ENCODE peak calls at places on chromosomes 6 and 20, in nine cellular contexts. One of them, this sample, is unnamed.

GRCh38 chr6:121436966-121437756 is 1.7 kb downstream of the GJA1 start:
- DNase-seq in mammary epithelial cell: peak; percentile 39
- DNase-seq in foreskin fibroblast: peak; percentile 77
- DNase-seq in epithelial cell of proximal tubule: no peak
- DNase-seq in heart right ventricle: peak; percentile 50
- DNase-seq in CD8-positive, alpha-beta T cell: no peak
- DNase-seq in IMR-90: peak; percentile 40
- DNase-seq in astrocyte of the spinal cord: peak; percentile 68
- DNase-seq in HepG2: no peak
- DNase-seq in this sample: peak; percentile 62

GRCh38 chr20:50434653-50435396 is 75.4 kb upstream of the PTPN1 start:
- DNase-seq in mammary epithelial cell: peak; percentile 93
- DNase-seq in foreskin fibroblast: peak; percentile 82
- DNase-seq in epithelial cell of proximal tubule: no peak
- DNase-seq in heart right ventricle: no peak
- DNase-seq in CD8-positive, alpha-beta T cell: no peak
- DNase-seq in IMR-90: peak; percentile 86
- DNase-seq in astrocyte of the spinal cord: peak; percentile 57
- DNase-seq in HepG2: peak; percentile 68
- DNase-seq in this sample: peak; percentile 91

GRCh38 chr6:3139090-3139903 is 18.0 kb downstream of the TUBB2A start:
- DNase-seq in mammary epithelial cell: no peak
- DNase-seq in foreskin fibroblast: peak; percentile 91
- DNase-seq in epithelial cell of proximal tubule: no peak
- DNase-seq in heart right ventricle: peak; percentile 43
- DNase-seq in CD8-positive, alpha-beta T cell: no peak
- DNase-seq in IMR-90: peak; percentile 91
- DNase-seq in astrocyte of the spinal cord: peak; percentile 73
- DNase-seq in HepG2: peak; percentile 98
- DNase-seq in this sample: peak; percentile 92

GRCh38 chr6:143733500-143733899 is 55.7 kb downstream of the PHACTR2 start:
- DNase-seq in mammary epithelial cell: no peak
- DNase-seq in foreskin fibroblast: no peak
- DNase-seq in epithelial cell of proximal tubule: no peak
- DNase-seq in heart right ventricle: no peak
- DNase-seq in CD8-positive, alpha-beta T cell: no peak
- DNase-seq in IMR-90: no peak
- DNase-seq in astrocyte of the spinal cord: no peak
- DNase-seq in HepG2: no peak
- DNase-seq in this sample: no peak

GRCh38 chr6:45430590-45431202 is 53.0 kb upstream of the SUPT3H start:
- DNase-seq in mammary epithelial cell: no peak
- DNase-seq in foreskin fibroblast: no peak
- DNase-seq in epithelial cell of proximal tubule: no peak
- DNase-seq in heart right ventricle: no peak
- DNase-seq in CD8-positive, alpha-beta T cell: no peak
- DNase-seq in IMR-90: no peak
- DNase-seq in astrocyte of the spinal cord: no peak
- DNase-seq in HepG2: no peak
- DNase-seq in this sample: no peak

GRCh38 chr20:61385316-61385715 is 133.3 kb downstream of the CDH4 start:
- DNase-seq in mammary epithelial cell: no peak
- DNase-seq in foreskin fibroblast: no peak
- DNase-seq in epithelial cell of proximal tubule: no peak
- DNase-seq in heart right ventricle: no peak
- DNase-seq in CD8-positive, alpha-beta T cell: no peak
- DNase-seq in IMR-90: no peak
- DNase-seq in astrocyte of the spinal cord: no peak
- DNase-seq in HepG2: no peak
- DNase-seq in this sample: no peak

GRCh38 chr6:14274552-14275492 is 157.2 kb downstream of the CD83 start:
- DNase-seq in mammary epithelial cell: peak; percentile 96
- DNase-seq in foreskin fibroblast: no peak
- DNase-seq in epithelial cell of proximal tubule: no peak
- DNase-seq in heart right ventricle: no peak
- DNase-seq in CD8-positive, alpha-beta T cell: no peak
- DNase-seq in IMR-90: no peak
- DNase-seq in astrocyte of the spinal cord: no peak
- DNase-seq in HepG2: no peak
- DNase-seq in this sample: no peak

GRCh38 chr6:16747232-16748027 is 13.8 kb downstream of the ATXN1 start:
- DNase-seq in mammary epithelial cell: peak; percentile 80
- DNase-seq in foreskin fibroblast: peak; percentile 83
- DNase-seq in epithelial cell of proximal tubule: peak; percentile 85
- DNase-seq in heart right ventricle: no peak
- DNase-seq in CD8-positive, alpha-beta T cell: no peak
- DNase-seq in IMR-90: peak; percentile 85
- DNase-seq in astrocyte of the spinal cord: peak; percentile 61
- DNase-seq in HepG2: peak; percentile 78
- DNase-seq in this sample: peak; percentile 74

GRCh38 chr6:168823397-168824020 is 382.5 kb downstream of the SMOC2 start:
- DNase-seq in mammary epithelial cell: no peak
- DNase-seq in foreskin fibroblast: no peak
- DNase-seq in epithelial cell of proximal tubule: no peak
- DNase-seq in heart right ventricle: no peak
- DNase-seq in CD8-positive, alpha-beta T cell: no peak
- DNase-seq in IMR-90: no peak
- DNase-seq in astrocyte of the spinal cord: no peak
- DNase-seq in HepG2: no peak
- DNase-seq in this sample: no peak

GRCh38 chr20:17460119-17460518 is 71.1 kb downstream of the BFSP1 start:
- DNase-seq in mammary epithelial cell: no peak
- DNase-seq in foreskin fibroblast: no peak
- DNase-seq in epithelial cell of proximal tubule: no peak
- DNase-seq in heart right ventricle: no peak
- DNase-seq in CD8-positive, alpha-beta T cell: no peak
- DNase-seq in IMR-90: no peak
- DNase-seq in astrocyte of the spinal cord: no peak
- DNase-seq in HepG2: no peak
- DNase-seq in this sample: no peak

GRCh38 chr20:63162206-63162770 is 53.6 kb downstream of the YTHDF1 start:
- DNase-seq in mammary epithelial cell: no peak
- DNase-seq in foreskin fibroblast: no peak
- DNase-seq in epithelial cell of proximal tubule: no peak
- DNase-seq in heart right ventricle: peak; percentile 4
- DNase-seq in CD8-positive, alpha-beta T cell: no peak
- DNase-seq in IMR-90: no peak
- DNase-seq in astrocyte of the spinal cord: no peak
- DNase-seq in HepG2: no peak
- DNase-seq in this sample: no peak

GRCh38 chr6:43625393-43625992 is 3.6 kb downstream of the GTPBP2 start:
- DNase-seq in mammary epithelial cell: no peak
- DNase-seq in foreskin fibroblast: no peak
- DNase-seq in epithelial cell of proximal tubule: no peak
- DNase-seq in heart right ventricle: no peak
- DNase-seq in CD8-positive, alpha-beta T cell: no peak
- DNase-seq in IMR-90: no peak
- DNase-seq in astrocyte of the spinal cord: no peak
- DNase-seq in HepG2: no peak
- DNase-seq in this sample: no peak

GRCh38 chr20:41694796-41695195 is 76.6 kb upstream of the CHD6 start:
- DNase-seq in mammary epithelial cell: no peak
- DNase-seq in foreskin fibroblast: no peak
- DNase-seq in epithelial cell of proximal tubule: no peak
- DNase-seq in heart right ventricle: no peak
- DNase-seq in CD8-positive, alpha-beta T cell: no peak
- DNase-seq in IMR-90: no peak
- DNase-seq in astrocyte of the spinal cord: no peak
- DNase-seq in HepG2: no peak
- DNase-seq in this sample: no peak

GRCh38 chr20:41692479-41693135 is 74.4 kb upstream of the CHD6 start:
- DNase-seq in mammary epithelial cell: peak; percentile 43
- DNase-seq in foreskin fibroblast: peak; percentile 83
- DNase-seq in epithelial cell of proximal tubule: no peak
- DNase-seq in heart right ventricle: peak; percentile 86
- DNase-seq in CD8-positive, alpha-beta T cell: peak; percentile 73
- DNase-seq in IMR-90: peak; percentile 52
- DNase-seq in astrocyte of the spinal cord: peak; percentile 73
- DNase-seq in HepG2: peak; percentile 62
- DNase-seq in this sample: peak; percentile 75

GRCh38 chr20:41693136-41693979 is 75.2 kb upstream of the CHD6 start:
- DNase-seq in mammary epithelial cell: peak; percentile 73
- DNase-seq in foreskin fibroblast: peak; percentile 94
- DNase-seq in epithelial cell of proximal tubule: peak; percentile 59
- DNase-seq in heart right ventricle: peak; percentile 74
- DNase-seq in CD8-positive, alpha-beta T cell: peak; percentile 79
- DNase-seq in IMR-90: peak; percentile 89
- DNase-seq in astrocyte of the spinal cord: peak; percentile 90
- DNase-seq in HepG2: peak; percentile 95
- DNase-seq in this sample: peak; percentile 94

GRCh38 chr20:41686961-41687360 is 68.8 kb upstream of the CHD6 start:
- DNase-seq in mammary epithelial cell: no peak
- DNase-seq in foreskin fibroblast: no peak
- DNase-seq in epithelial cell of proximal tubule: no peak
- DNase-seq in heart right ventricle: no peak
- DNase-seq in CD8-positive, alpha-beta T cell: no peak
- DNase-seq in IMR-90: no peak
- DNase-seq in astrocyte of the spinal cord: no peak
- DNase-seq in HepG2: no peak
- DNase-seq in this sample: no peak

DNA sequence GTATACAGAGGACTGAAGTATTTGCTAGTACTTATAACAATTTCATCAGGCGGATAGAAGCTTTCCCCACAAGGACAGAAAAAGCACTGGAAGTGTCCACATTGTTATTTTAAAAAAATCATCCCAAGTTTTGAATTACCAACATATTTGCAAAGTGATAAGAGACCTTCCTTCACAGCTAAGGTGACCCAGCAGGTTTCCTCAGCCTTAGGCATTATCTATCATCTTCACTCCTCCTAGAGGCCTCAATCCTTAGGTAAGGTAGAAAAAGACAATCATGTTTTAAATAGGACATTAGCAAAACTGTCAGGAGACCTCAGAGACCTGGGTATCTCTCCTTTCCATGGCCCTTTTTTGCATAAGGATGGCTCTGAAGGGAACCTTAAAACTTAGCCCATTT is 72.5 kb upstream of the CHD6 start:
- DNase-seq in mammary epithelial cell: no peak
- DNase-seq in foreskin fibroblast: no peak
- DNase-seq in epithelial cell of proximal tubule: no peak
- DNase-seq in heart right ventricle: no peak
- DNase-seq in CD8-positive, alpha-beta T cell: no peak
- DNase-seq in IMR-90: no peak
- DNase-seq in astrocyte of the spinal cord: no peak
- DNase-seq in HepG2: no peak
- DNase-seq in this sample: no peak
- TF ChIP-seq CTCF in mammary epithelial cell: no peak
- TF ChIP-seq CTCF in foreskin fibroblast: no peak
- TF ChIP-seq CTCF in epithelial cell of proximal tubule: no peak
- TF ChIP-seq CTCF in heart right ventricle: no peak
- TF ChIP-seq CTCF in CD8-positive, alpha-beta T cell: no peak
- TF ChIP-seq CTCF in IMR-90: no peak
- TF ChIP-seq CTCF in astrocyte of the spinal cord: no peak
- TF ChIP-seq CTCF in HepG2: no peak
- TF ChIP-seq CTCF in this sample: no peak

DNA sequence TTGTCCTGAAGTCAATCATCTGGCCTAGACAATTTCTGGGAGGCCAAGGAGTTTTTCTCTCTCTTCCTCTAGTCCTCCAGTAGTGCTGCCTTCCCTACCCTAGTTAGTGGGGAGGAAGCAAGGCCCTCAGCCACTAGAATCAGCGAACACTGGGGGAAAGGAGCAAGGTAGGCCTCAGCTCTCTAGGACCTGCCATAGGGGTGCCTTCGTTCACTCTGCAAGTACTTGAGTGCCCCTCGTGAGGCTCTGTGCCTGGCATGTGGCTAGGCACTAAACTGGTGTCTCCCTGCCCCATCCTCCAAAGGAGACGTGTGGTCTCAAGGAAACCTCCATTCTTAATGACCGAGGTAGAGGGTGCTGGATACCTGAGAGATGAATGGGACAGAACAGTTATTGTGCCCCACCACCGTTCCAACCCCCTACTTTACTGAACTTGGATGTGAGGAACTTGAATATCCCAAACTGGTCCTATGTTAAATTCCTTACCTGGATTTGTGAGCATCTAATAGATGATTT is 1.1 kb downstream of the DEF6 start:
- DNase-seq in mammary epithelial cell: no peak
- DNase-seq in foreskin fibroblast: no peak
- DNase-seq in epithelial cell of proximal tubule: no peak
- DNase-seq in heart right ventricle: no peak
- DNase-seq in CD8-positive, alpha-beta T cell: peak; percentile 34
- DNase-seq in IMR-90: no peak
- DNase-seq in astrocyte of the spinal cord: no peak
- DNase-seq in HepG2: no peak
- DNase-seq in this sample: no peak
- H3K4me3 ChIP-seq in mammary epithelial cell: peak overlapping the region; percentile 76
- H3K4me3 ChIP-seq in foreskin fibroblast: no peak overlapping the region
- H3K4me3 ChIP-seq in epithelial cell of proximal tubule: no peak overlapping the region
- H3K4me3 ChIP-seq in heart right ventricle: no peak overlapping the region
- H3K4me3 ChIP-seq in CD8-positive, alpha-beta T cell: peak overlapping the region; percentile 99
- H3K4me3 ChIP-seq in IMR-90: no peak overlapping the region
- H3K4me3 ChIP-seq in astrocyte of the spinal cord: no peak overlapping the region
- H3K4me3 ChIP-seq in HepG2: peak overlapping the region; percentile 81
- H3K4me3 ChIP-seq in this sample: no peak overlapping the region

GRCh38 chr6:154430494-154430919 is 73.9 kb upstream of the IPCEF1 start:
- DNase-seq in mammary epithelial cell: no peak
- DNase-seq in foreskin fibroblast: no peak
- DNase-seq in epithelial cell of proximal tubule: peak; percentile 51
- DNase-seq in heart right ventricle: no peak
- DNase-seq in CD8-positive, alpha-beta T cell: no peak
- DNase-seq in IMR-90: no peak
- DNase-seq in astrocyte of the spinal cord: no peak
- DNase-seq in HepG2: peak; percentile 90
- DNase-seq in this sample: no peak

GRCh38 chr6:154427425-154427824 is 70.8 kb upstream of the IPCEF1 start:
- DNase-seq in mammary epithelial cell: no peak
- DNase-seq in foreskin fibroblast: no peak
- DNase-seq in epithelial cell of proximal tubule: no peak
- DNase-seq in heart right ventricle: no peak
- DNase-seq in CD8-positive, alpha-beta T cell: no peak
- DNase-seq in IMR-90: no peak
- DNase-seq in astrocyte of the spinal cord: no peak
- DNase-seq in HepG2: no peak
- DNase-seq in this sample: no peak

GRCh38 chr6:154426997-154427396 is 70.4 kb upstream of the IPCEF1 start:
- DNase-seq in mammary epithelial cell: no peak
- DNase-seq in foreskin fibroblast: no peak
- DNase-seq in epithelial cell of proximal tubule: no peak
- DNase-seq in heart right ventricle: no peak
- DNase-seq in CD8-positive, alpha-beta T cell: no peak
- DNase-seq in IMR-90: no peak
- DNase-seq in astrocyte of the spinal cord: no peak
- DNase-seq in HepG2: no peak
- DNase-seq in this sample: no peak

GRCh38 chr6:154429711-154430110 is 73.1 kb upstream of the IPCEF1 start:
- DNase-seq in mammary epithelial cell: no peak
- DNase-seq in foreskin fibroblast: no peak
- DNase-seq in epithelial cell of proximal tubule: no peak
- DNase-seq in heart right ventricle: no peak
- DNase-seq in CD8-positive, alpha-beta T cell: no peak
- DNase-seq in IMR-90: no peak
- DNase-seq in astrocyte of the spinal cord: no peak
- DNase-seq in HepG2: no peak
- DNase-seq in this sample: no peak

GRCh38 chr6:154428892-154429291 is 72.3 kb upstream of the IPCEF1 start:
- DNase-seq in mammary epithelial cell: no peak
- DNase-seq in foreskin fibroblast: peak; percentile 70
- DNase-seq in epithelial cell of proximal tubule: no peak
- DNase-seq in heart right ventricle: no peak
- DNase-seq in CD8-positive, alpha-beta T cell: no peak
- DNase-seq in IMR-90: peak; percentile 68
- DNase-seq in astrocyte of the spinal cord: no peak
- DNase-seq in HepG2: no peak
- DNase-seq in this sample: no peak
- TF ChIP-seq CTCF in mammary epithelial cell: no peak
- TF ChIP-seq CTCF in foreskin fibroblast: no peak
- TF ChIP-seq CTCF in epithelial cell of proximal tubule: no peak
- TF ChIP-seq CTCF in heart right ventricle: no peak
- TF ChIP-seq CTCF in CD8-positive, alpha-beta T cell: no peak
- TF ChIP-seq CTCF in IMR-90: no peak
- TF ChIP-seq CTCF in astrocyte of the spinal cord: no peak
- TF ChIP-seq CTCF in HepG2: no peak
- TF ChIP-seq CTCF in this sample: no peak

GRCh38 chr6:30769088-30769852 is 24.9 kb upstream of the IER3 start:
- DNase-seq in mammary epithelial cell: peak; percentile 95
- DNase-seq in foreskin fibroblast: peak; percentile 98
- DNase-seq in epithelial cell of proximal tubule: peak; percentile 86
- DNase-seq in heart right ventricle: no peak
- DNase-seq in CD8-positive, alpha-beta T cell: peak; percentile 60
- DNase-seq in IMR-90: peak; percentile 98
- DNase-seq in astrocyte of the spinal cord: peak; percentile 95
- DNase-seq in HepG2: peak; percentile 96
- DNase-seq in this sample: peak; percentile 91
- H3K4me3 ChIP-seq in mammary epithelial cell: no peak overlapping the region
- H3K4me3 ChIP-seq in foreskin fibroblast: peak overlapping the region; percentile 20
- H3K4me3 ChIP-seq in epithelial cell of proximal tubule: peak overlapping the region; percentile 46
- H3K4me3 ChIP-seq in heart right ventricle: no peak overlapping the region
- H3K4me3 ChIP-seq in CD8-positive, alpha-beta T cell: peak overlapping the region; percentile 28
- H3K4me3 ChIP-seq in IMR-90: peak overlapping the region; percentile 6
- H3K4me3 ChIP-seq in astrocyte of the spinal cord: no peak overlapping the region
- H3K4me3 ChIP-seq in HepG2: peak overlapping the region; percentile 69
- H3K4me3 ChIP-seq in this sample: no peak overlapping the region

This sample was measured in choroid plexus epithelial cell.